ENCODE peak calls at places on chromosomes 11 and 22, in four cellular contexts. One of them, this sample, is unnamed.

GRCh38 chr22:41913842-41914534 is 886 bp downstream of the SHISA8 start:
- DNase-seq in A549: no peak
- DNase-seq in HepG2: no peak
- DNase-seq in transverse colon: no peak
- DNase-seq in this sample: no peak

GRCh38 chr11:116275634-116276033 is 497.2 kb downstream of the BUD13 start:
- DNase-seq in A549: no peak
- DNase-seq in HepG2: no peak
- DNase-seq in transverse colon: no peak
- DNase-seq in this sample: no peak

GRCh38 chr11:2886191-2886894 is 768 bp upstream of the CDKN1C start:
- DNase-seq in A549: no peak
- DNase-seq in HepG2: no peak
- DNase-seq in transverse colon: no peak
- DNase-seq in this sample: peak

GRCh38 chr22:49198705-49199084 is 629.0 kb downstream of the BRD1 start:
- DNase-seq in A549: no peak
- DNase-seq in HepG2: no peak
- DNase-seq in transverse colon: no peak
- DNase-seq in this sample: no peak

GRCh38 chr11:35893796-35894475 is 49.9 kb upstream of the LDLRAD3 start:
- DNase-seq in A549: no peak
- DNase-seq in HepG2: no peak
- DNase-seq in transverse colon: peak
- DNase-seq in this sample: no peak

GRCh38 chr11:11524436-11525038 is 97.3 kb downstream of the GALNT18 start:
- DNase-seq in A549: no peak
- DNase-seq in HepG2: no peak
- DNase-seq in transverse colon: no peak
- DNase-seq in this sample: no peak

GRCh38 chr11:69467646-69468045 is 13.8 kb upstream of the LINC01488 start:
- DNase-seq in A549: no peak
- DNase-seq in HepG2: peak
- DNase-seq in transverse colon: no peak
- DNase-seq in this sample: no peak

GRCh38 chr11:85699957-85700741 is 14.2 kb upstream of the CCDC89 start:
- DNase-seq in A549: no peak
- DNase-seq in HepG2: no peak
- DNase-seq in transverse colon: no peak
- DNase-seq in this sample: no peak

GRCh38 chr11:35983965-35984364 is 40.1 kb downstream of the LDLRAD3 start:
- DNase-seq in A549: no peak
- DNase-seq in HepG2: no peak
- DNase-seq in transverse colon: no peak
- DNase-seq in this sample: no peak

GRCh38 chr22:35642305-35642741 is 5.9 kb upstream of the APOL6 start:
- DNase-seq in A549: no peak
- DNase-seq in HepG2: peak
- DNase-seq in transverse colon: peak
- DNase-seq in this sample: peak

GRCh38 chr11:63667993-63668392 is 3.2 kb downstream of the ATL3 start:
- DNase-seq in A549: peak
- DNase-seq in HepG2: no peak
- DNase-seq in transverse colon: no peak
- DNase-seq in this sample: no peak

GRCh38 chr11:87185228-87185627 is 147.5 kb downstream of the TMEM135 start:
- DNase-seq in A549: no peak
- DNase-seq in HepG2: no peak
- DNase-seq in transverse colon: no peak
- DNase-seq in this sample: no peak

GRCh38 chr11:39965701-39966100 is 1493.8 kb downstream of the LRRC4C start:
- DNase-seq in A549: no peak
- DNase-seq in HepG2: no peak
- DNase-seq in transverse colon: no peak
- DNase-seq in this sample: no peak

GRCh38 chr11:128716661-128717210 is 22.9 kb downstream of the FLI1 start:
- DNase-seq in A549: no peak
- DNase-seq in HepG2: no peak
- DNase-seq in transverse colon: peak
- DNase-seq in this sample: no peak

GRCh38 chr11:94876645-94877445 is 96.5 kb downstream of the CWC15 start:
- DNase-seq in A549: peak
- DNase-seq in HepG2: peak
- DNase-seq in transverse colon: peak
- DNase-seq in this sample: peak

GRCh38 chr11:113579292-113579940 is 104.2 kb upstream of the DRD2 start:
- DNase-seq in A549: no peak
- DNase-seq in HepG2: no peak
- DNase-seq in transverse colon: no peak
- DNase-seq in this sample: no peak

GRCh38 chr22:38267086-38267485 is 5.7 kb downstream of the TMEM184B start:
- DNase-seq in A549: no peak
- DNase-seq in HepG2: no peak
- DNase-seq in transverse colon: no peak
- DNase-seq in this sample: peak

GRCh38 chr22:49999063-49999900 is 13.3 kb downstream of the IL17REL start:
- DNase-seq in A549: no peak
- DNase-seq in HepG2: no peak
- DNase-seq in transverse colon: peak
- DNase-seq in this sample: peak

GRCh38 chr11:118881130-118881717 is 2.5 kb upstream of the CXCR5 start:
- DNase-seq in A549: no peak
- DNase-seq in HepG2: no peak
- DNase-seq in transverse colon: no peak
- DNase-seq in this sample: no peak

GRCh38 chr11:76824980-76825725 is 35.6 kb upstream of the ACER3 start:
- DNase-seq in A549: no peak
- DNase-seq in HepG2: no peak
- DNase-seq in transverse colon: no peak
- DNase-seq in this sample: no peak

GRCh38 chr11:34640050-34640971 is 19.4 kb downstream of the EHF start:
- DNase-seq in A549: peak
- DNase-seq in HepG2: peak
- DNase-seq in transverse colon: peak
- DNase-seq in this sample: no peak

GRCh38 chr11:34641456-34641855 is 20.6 kb downstream of the EHF start:
- DNase-seq in A549: peak
- DNase-seq in HepG2: no peak
- DNase-seq in transverse colon: no peak
- DNase-seq in this sample: no peak

GRCh38 chr11:34639545-34639944 is 18.7 kb downstream of the EHF start:
- DNase-seq in A549: peak
- DNase-seq in HepG2: no peak
- DNase-seq in transverse colon: peak
- DNase-seq in this sample: no peak

GRCh38 chr11:34643846-34644245 is 23.0 kb downstream of the EHF start:
- DNase-seq in A549: no peak
- DNase-seq in HepG2: no peak
- DNase-seq in transverse colon: no peak
- DNase-seq in this sample: no peak

DNA sequence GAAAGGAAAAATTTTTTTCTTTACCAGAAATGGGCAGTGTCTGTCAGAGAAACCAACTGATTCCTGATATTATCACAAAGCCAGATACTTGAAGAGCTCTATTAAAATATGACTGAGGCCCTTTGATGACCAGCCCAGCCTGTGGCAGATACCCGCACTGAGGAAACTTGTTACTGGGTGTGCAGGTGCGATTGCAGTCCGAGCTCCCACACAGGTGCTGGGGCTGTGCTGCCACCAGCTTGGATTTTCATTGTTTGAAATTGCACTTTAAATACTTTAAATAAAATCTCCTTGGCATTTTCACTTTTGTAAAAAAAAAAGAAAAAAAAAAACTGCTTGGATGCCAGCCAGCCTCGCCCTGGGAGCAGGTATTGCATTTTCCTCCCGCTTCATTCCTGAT is 21.1 kb downstream of the EHF start:
- DNase-seq in A549: no peak
- DNase-seq in HepG2: no peak
- DNase-seq in transverse colon: no peak
- DNase-seq in this sample: no peak
- TF ChIP-seq EP300 in A549: no peak
- TF ChIP-seq EP300 in HepG2: no peak
- TF ChIP-seq EP300 in transverse colon: no peak
- TF ChIP-seq EP300 in this sample: no peak

DNA sequence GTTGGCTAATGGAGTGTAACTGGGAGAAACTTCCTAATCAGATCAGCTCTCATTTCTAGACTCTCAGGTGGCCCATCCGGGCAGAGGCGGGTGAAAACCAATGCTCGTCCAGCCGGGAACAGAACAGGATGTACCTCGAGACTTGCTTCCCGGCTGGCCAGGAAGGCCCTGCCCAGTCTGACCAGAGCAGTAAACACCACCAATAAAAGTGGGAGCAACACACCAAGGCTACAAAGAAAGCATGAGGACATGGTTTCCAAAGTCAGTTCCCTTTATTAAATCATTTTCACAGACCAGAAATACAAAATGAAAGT is 940 bp upstream of the TNKS1BP1 start:
- DNase-seq in A549: peak
- DNase-seq in HepG2: no peak
- DNase-seq in transverse colon: peak
- DNase-seq in this sample: peak
- TF ChIP-seq POLR2A in A549: no peak
- TF ChIP-seq POLR2A in HepG2: no peak
- TF ChIP-seq POLR2A in transverse colon: no peak
- TF ChIP-seq POLR2A in this sample: no peak

GRCh38 chr11:31645747-31646146 is 136.2 kb downstream of the ELP4 start:
- DNase-seq in A549: peak
- DNase-seq in HepG2: peak
- DNase-seq in transverse colon: no peak
- DNase-seq in this sample: no peak
- TF ChIP-seq EP300 in A549: peak
- TF ChIP-seq EP300 in HepG2: no peak
- TF ChIP-seq EP300 in transverse colon: no peak
- TF ChIP-seq EP300 in this sample: no peak

GRCh38 chr11:48210052-48210451 is 6.6 kb upstream of the OR4B1 start:
- DNase-seq in A549: peak
- DNase-seq in HepG2: peak
- DNase-seq in transverse colon: no peak
- DNase-seq in this sample: no peak
- TF ChIP-seq POLR2A in A549: no peak
- TF ChIP-seq POLR2A in HepG2: no peak
- TF ChIP-seq POLR2A in transverse colon: no peak
- TF ChIP-seq POLR2A in this sample: no peak

DNA sequence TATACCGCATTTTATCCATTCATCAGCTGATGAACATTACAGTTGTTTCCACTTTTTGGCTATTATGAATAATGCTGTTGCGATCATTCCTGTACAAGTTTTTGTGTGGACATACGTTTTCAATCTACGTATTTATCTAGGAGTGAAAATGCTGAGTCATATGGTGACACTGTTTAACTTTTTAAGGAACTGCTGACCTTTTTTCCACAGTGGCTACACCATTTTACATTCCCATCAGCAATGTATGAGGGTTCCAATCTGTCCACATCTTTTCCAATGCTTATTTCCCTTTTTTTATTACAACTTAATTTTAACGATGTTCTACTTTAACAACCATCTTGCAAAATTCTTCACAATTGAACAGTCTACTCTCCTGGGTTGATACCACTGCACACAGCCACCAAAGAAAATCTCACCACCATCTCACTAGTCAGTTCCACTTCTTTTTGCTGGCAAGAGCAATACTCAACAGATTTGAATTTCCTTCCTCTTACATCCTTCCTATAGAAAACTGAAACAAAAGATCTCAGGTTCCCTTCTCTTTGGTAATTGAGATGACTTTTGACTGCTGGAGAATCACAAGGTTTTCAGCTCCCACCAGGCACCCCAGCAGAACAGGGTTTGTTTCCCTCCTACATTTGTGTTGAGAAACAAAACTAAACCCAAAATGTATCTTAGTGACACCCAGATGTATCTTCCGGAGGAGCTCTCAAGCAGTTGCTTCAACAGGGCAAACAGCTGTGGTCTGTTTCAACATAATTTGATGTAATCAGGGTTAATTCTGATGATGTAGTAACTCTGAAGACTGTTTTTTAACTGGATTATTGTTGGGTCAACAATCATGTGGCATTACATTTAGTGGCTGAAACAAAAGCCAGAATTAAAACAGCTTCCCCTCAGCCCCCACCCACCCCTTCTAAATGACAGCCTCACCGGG is 7.0 kb upstream of the GAB2 start:
- DNase-seq in A549: peak
- DNase-seq in HepG2: no peak
- DNase-seq in transverse colon: no peak
- DNase-seq in this sample: no peak
- TF ChIP-seq EP300 in A549: no peak
- TF ChIP-seq EP300 in HepG2: no peak
- TF ChIP-seq EP300 in transverse colon: no peak
- TF ChIP-seq EP300 in this sample: no peak

DNA sequence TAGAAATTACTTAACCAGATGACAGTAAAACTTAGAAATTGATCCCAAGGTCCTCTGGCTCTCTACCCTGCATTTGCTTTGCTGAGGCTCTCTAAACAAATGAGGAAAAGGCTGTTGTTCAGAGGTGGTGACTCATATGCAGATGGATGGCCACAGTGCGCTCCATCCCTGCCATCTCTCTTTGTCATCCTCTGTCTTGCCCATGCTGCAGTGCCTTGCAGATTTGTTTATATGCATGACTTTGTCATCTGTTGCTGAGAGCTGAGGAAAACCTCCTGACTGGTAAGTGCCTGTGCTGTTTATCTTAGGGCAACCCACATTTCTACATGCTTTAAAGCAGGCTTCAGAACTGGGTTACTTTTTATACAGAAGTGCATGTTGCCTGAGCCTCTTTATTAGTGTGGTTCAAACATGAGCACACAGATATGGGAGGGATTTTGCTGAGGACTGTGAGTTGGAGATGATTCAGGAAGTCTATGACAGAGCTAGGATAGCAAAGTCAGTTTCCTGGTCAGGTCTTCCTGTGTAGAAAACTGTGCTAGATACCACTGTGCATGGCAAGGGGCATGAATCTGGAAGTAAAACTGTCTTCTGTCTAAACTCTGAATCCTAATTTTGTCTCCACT is 57.4 kb downstream of the JAM3 start:
- DNase-seq in A549: no peak
- DNase-seq in HepG2: no peak
- DNase-seq in transverse colon: no peak
- DNase-seq in this sample: no peak
- TF ChIP-seq POLR2A in A549: no peak
- TF ChIP-seq POLR2A in HepG2: no peak
- TF ChIP-seq POLR2A in transverse colon: no peak
- TF ChIP-seq POLR2A in this sample: no peak

GRCh38 chr22:31749636-31750364 is at the start of gene PRR14L:
- DNase-seq in A549: peak
- DNase-seq in HepG2: peak
- DNase-seq in transverse colon: peak
- DNase-seq in this sample: peak
- TF ChIP-seq EP300 in A549: no peak
- TF ChIP-seq EP300 in HepG2: peak
- TF ChIP-seq EP300 in transverse colon: no peak
- TF ChIP-seq EP300 in this sample: no peak

GRCh38 chr11:73779084-73779902 is 8.4 kb upstream of the MRPL48 start:
- DNase-seq in A549: peak
- DNase-seq in HepG2: peak
- DNase-seq in transverse colon: peak
- DNase-seq in this sample: peak
- TF ChIP-seq POLR2A in A549: peak
- TF ChIP-seq POLR2A in HepG2: peak
- TF ChIP-seq POLR2A in transverse colon: peak
- TF ChIP-seq POLR2A in this sample: no peak

GRCh38 chr11:78080818-78081495 is 1.3 kb upstream of the NDUFC2 start:
- DNase-seq in A549: no peak
- DNase-seq in HepG2: peak
- DNase-seq in transverse colon: no peak
- DNase-seq in this sample: no peak
- TF ChIP-seq EP300 in A549: no peak
- TF ChIP-seq EP300 in HepG2: no peak
- TF ChIP-seq EP300 in transverse colon: no peak
- TF ChIP-seq EP300 in this sample: no peak

This sample was measured in ovary.